ENCODE peak calls at places on chromosomes 5 and 9, in seven cellular contexts. One of them, this sample, is unnamed.

GRCh38 chr5:176587398-176587797 is 22.6 kb downstream of the GPRIN1 start:
- DNase-seq in neural progenitor cell: no peak
- DNase-seq in ovary: no peak
- DNase-seq in heart left ventricle: no peak
- DNase-seq in pancreas: no peak
- DNase-seq in CD8-positive, alpha-beta T cell: no peak
- DNase-seq in mammary epithelial cell: no peak
- DNase-seq in this sample: no peak

GRCh38 chr5:146059349-146060220 is 45.8 kb downstream of the PLAC8L1 start:
- DNase-seq in neural progenitor cell: no peak
- DNase-seq in heart left ventricle: peak; percentile 48
- DNase-seq in pancreas: no peak
- DNase-seq in CD8-positive, alpha-beta T cell: no peak
- DNase-seq in ovary: no peak
- DNase-seq in mammary epithelial cell: no peak
- DNase-seq in this sample: no peak

GRCh38 chr5:141822134-141822533 is 56.1 kb downstream of the PCDH1 start:
- DNase-seq in mammary epithelial cell: no peak
- DNase-seq in ovary: no peak
- DNase-seq in pancreas: no peak
- DNase-seq in CD8-positive, alpha-beta T cell: no peak
- DNase-seq in neural progenitor cell: no peak
- DNase-seq in heart left ventricle: peak; percentile 31
- DNase-seq in this sample: no peak

GRCh38 chr5:179923422-179923821 is 15.7 kb upstream of the TBC1D9B start:
- DNase-seq in neural progenitor cell: no peak
- DNase-seq in mammary epithelial cell: no peak
- DNase-seq in pancreas: no peak
- DNase-seq in heart left ventricle: no peak
- DNase-seq in CD8-positive, alpha-beta T cell: no peak
- DNase-seq in ovary: no peak
- DNase-seq in this sample: no peak

GRCh38 chr9:93189369-93190132 is 5.6 kb downstream of the WNK2 start:
- DNase-seq in heart left ventricle: no peak
- DNase-seq in ovary: no peak
- DNase-seq in pancreas: peak; percentile 56
- DNase-seq in neural progenitor cell: no peak
- DNase-seq in CD8-positive, alpha-beta T cell: no peak
- DNase-seq in mammary epithelial cell: no peak
- DNase-seq in this sample: no peak

GRCh38 chr5:6611561-6612256 is 21.1 kb downstream of the NSUN2 start:
- DNase-seq in pancreas: no peak
- DNase-seq in neural progenitor cell: no peak
- DNase-seq in CD8-positive, alpha-beta T cell: no peak
- DNase-seq in ovary: no peak
- DNase-seq in mammary epithelial cell: no peak
- DNase-seq in heart left ventricle: no peak
- DNase-seq in this sample: no peak

GRCh38 chr9:111632051-111632450 is 917 bp downstream of the DNAJC25 start:
- DNase-seq in neural progenitor cell: no peak
- DNase-seq in CD8-positive, alpha-beta T cell: no peak
- DNase-seq in pancreas: no peak
- DNase-seq in mammary epithelial cell: peak; percentile 16
- DNase-seq in heart left ventricle: no peak
- DNase-seq in ovary: no peak
- DNase-seq in this sample: no peak

GRCh38 chr9:130352586-130353285 is 87.2 kb downstream of the HMCN2 start:
- DNase-seq in ovary: no peak
- DNase-seq in pancreas: no peak
- DNase-seq in heart left ventricle: no peak
- DNase-seq in neural progenitor cell: no peak
- DNase-seq in mammary epithelial cell: no peak
- DNase-seq in CD8-positive, alpha-beta T cell: no peak
- DNase-seq in this sample: no peak

GRCh38 chr9:111601237-111602018 is 2.0 kb upstream of the PTGR1 start:
- DNase-seq in mammary epithelial cell: no peak
- DNase-seq in ovary: no peak
- DNase-seq in heart left ventricle: no peak
- DNase-seq in neural progenitor cell: no peak
- DNase-seq in CD8-positive, alpha-beta T cell: no peak
- DNase-seq in pancreas: no peak
- DNase-seq in this sample: no peak

GRCh38 chr5:120788481-120788880 is 324.4 kb downstream of the PRR16 start:
- DNase-seq in mammary epithelial cell: no peak
- DNase-seq in ovary: no peak
- DNase-seq in CD8-positive, alpha-beta T cell: no peak
- DNase-seq in heart left ventricle: no peak
- DNase-seq in neural progenitor cell: no peak
- DNase-seq in pancreas: no peak
- DNase-seq in this sample: no peak

GRCh38 chr9:117491491-117491890 is 76.6 kb upstream of the ASTN2 start:
- DNase-seq in heart left ventricle: no peak
- DNase-seq in mammary epithelial cell: no peak
- DNase-seq in neural progenitor cell: no peak
- DNase-seq in pancreas: no peak
- DNase-seq in ovary: no peak
- DNase-seq in CD8-positive, alpha-beta T cell: no peak
- DNase-seq in this sample: peak; percentile 78

GRCh38 chr5:179619776-179620175 is 3.7 kb downstream of the HNRNPH1 start:
- DNase-seq in neural progenitor cell: no peak
- DNase-seq in pancreas: no peak
- DNase-seq in ovary: no peak
- DNase-seq in CD8-positive, alpha-beta T cell: no peak
- DNase-seq in mammary epithelial cell: peak; percentile 53
- DNase-seq in heart left ventricle: no peak
- DNase-seq in this sample: no peak

GRCh38 chr9:138044485-138045383 is 167.2 kb downstream of the CACNA1B start:
- DNase-seq in pancreas: no peak
- DNase-seq in ovary: no peak
- DNase-seq in neural progenitor cell: no peak
- DNase-seq in CD8-positive, alpha-beta T cell: peak; percentile 9
- DNase-seq in mammary epithelial cell: no peak
- DNase-seq in heart left ventricle: peak; percentile 4
- DNase-seq in this sample: no peak

GRCh38 chr9:138043061-138043410 is 165.5 kb downstream of the CACNA1B start:
- DNase-seq in heart left ventricle: peak; percentile 1
- DNase-seq in pancreas: no peak
- DNase-seq in mammary epithelial cell: no peak
- DNase-seq in neural progenitor cell: no peak
- DNase-seq in ovary: no peak
- DNase-seq in CD8-positive, alpha-beta T cell: no peak
- DNase-seq in this sample: peak; percentile 6

GRCh38 chr9:138042640-138043039 is 165.1 kb downstream of the CACNA1B start:
- DNase-seq in pancreas: no peak
- DNase-seq in CD8-positive, alpha-beta T cell: no peak
- DNase-seq in heart left ventricle: no peak
- DNase-seq in mammary epithelial cell: no peak
- DNase-seq in neural progenitor cell: no peak
- DNase-seq in ovary: no peak
- DNase-seq in this sample: peak; percentile 2

GRCh38 chr9:138042146-138042545 is 164.6 kb downstream of the CACNA1B start:
- DNase-seq in heart left ventricle: no peak
- DNase-seq in neural progenitor cell: no peak
- DNase-seq in pancreas: no peak
- DNase-seq in mammary epithelial cell: no peak
- DNase-seq in ovary: no peak
- DNase-seq in CD8-positive, alpha-beta T cell: no peak
- DNase-seq in this sample: peak; percentile 3

DNA sequence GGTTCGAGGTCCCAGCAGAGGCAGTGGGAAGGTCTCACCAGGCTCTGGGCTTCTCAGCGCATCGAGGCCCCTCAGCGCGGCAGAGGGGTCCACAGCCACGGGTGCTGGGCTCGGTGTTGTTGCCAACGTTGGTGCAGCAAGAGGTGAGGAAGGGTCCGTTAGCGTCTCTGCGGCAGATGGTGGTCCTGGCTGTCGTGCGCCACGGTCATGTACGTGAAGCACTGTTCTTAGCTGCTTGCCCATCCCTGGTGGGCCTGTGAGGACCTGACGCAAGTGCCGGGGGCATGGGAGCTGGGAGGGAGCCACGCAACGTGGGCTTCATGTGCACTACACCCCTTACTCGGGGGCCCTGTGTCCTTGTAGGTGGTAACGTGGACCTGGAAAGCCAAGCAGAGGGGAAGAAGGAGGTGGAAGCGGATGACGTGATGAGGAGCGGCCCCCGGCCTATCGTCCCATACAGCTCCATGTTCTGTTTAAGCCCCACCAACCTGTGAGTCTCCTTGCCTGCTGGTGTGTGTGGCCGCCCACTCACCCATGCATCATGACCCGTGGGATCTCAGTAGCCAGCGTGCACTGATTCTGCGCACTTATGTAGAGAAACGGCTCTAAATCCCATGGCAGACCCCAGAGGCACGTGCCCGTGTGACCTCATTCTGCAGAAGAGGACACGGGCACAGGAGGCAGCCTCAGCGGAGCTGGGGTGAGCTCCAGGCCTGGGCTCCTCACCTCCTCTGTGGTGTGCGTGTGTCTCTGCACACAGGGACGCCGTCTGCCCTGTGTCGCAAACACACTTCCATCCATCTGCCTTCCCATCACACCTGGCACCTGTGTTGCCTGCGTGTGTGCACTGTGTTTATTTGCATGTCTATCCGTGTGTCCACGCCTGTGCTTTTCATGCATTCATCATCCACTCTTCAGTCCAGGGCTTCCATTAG is 166.1 kb downstream of the CACNA1B start:
- DNase-seq in CD8-positive, alpha-beta T cell: no peak
- DNase-seq in pancreas: no peak
- DNase-seq in ovary: no peak
- DNase-seq in neural progenitor cell: no peak
- DNase-seq in heart left ventricle: peak; percentile 3
- DNase-seq in mammary epithelial cell: no peak
- DNase-seq in this sample: peak; percentile 23
- TF ChIP-seq CTCF in CD8-positive, alpha-beta T cell: no peak
- TF ChIP-seq CTCF in pancreas: no peak
- TF ChIP-seq CTCF in ovary: no peak
- TF ChIP-seq CTCF in neural progenitor cell: no peak
- TF ChIP-seq CTCF in heart left ventricle: no peak
- TF ChIP-seq CTCF in mammary epithelial cell: no peak
- TF ChIP-seq CTCF in this sample: no peak

DNA sequence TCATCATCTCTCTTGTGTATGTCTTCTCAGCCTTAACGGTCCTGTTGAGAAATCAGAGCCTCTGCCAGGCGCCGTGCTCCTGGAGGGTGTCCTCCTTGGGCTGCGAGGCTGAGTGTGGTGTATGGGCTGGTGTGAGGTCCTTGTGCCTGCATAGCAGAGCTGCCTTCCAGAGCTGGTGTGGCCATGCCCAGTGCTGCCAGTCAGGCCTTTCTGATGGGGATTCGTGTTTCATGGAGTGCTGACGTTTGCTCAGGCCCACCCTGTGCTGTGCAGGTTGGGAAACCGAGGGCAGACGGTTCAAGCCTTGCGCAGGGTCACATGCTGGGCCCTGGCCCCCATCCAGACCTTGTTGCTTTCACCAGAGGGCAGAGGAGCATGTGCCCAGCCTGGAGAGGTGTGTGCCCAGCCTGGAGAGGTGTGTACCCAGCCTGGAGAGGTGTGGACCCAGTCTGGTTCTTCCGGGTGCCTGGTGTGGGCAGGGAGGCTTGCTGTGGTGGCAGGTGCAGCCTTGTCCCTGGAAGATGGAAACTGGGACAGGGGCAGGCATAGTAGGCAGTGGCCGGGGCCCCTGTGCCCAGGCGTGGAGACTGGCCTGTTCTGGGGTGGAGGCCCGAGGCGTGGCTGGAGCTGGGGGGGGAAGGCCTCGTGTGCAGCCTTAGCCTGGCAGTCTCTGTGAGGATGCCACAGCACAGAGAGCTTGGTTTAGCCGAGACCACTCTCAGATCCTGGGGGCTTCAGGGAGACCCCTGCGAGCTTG is 84.0 kb downstream of the RXRA start:
- DNase-seq in ovary: no peak
- DNase-seq in mammary epithelial cell: no peak
- DNase-seq in neural progenitor cell: no peak
- DNase-seq in CD8-positive, alpha-beta T cell: no peak
- DNase-seq in heart left ventricle: no peak
- DNase-seq in pancreas: no peak
- DNase-seq in this sample: no peak
- H3K4me1 ChIP-seq in ovary: peaks cover 27% of the 10 kb centered on the region
- H3K4me1 ChIP-seq in mammary epithelial cell: peaks cover 60% of the 10 kb centered on the region
- H3K4me1 ChIP-seq in neural progenitor cell: peaks cover 8% of the 10 kb centered on the region
- H3K4me1 ChIP-seq in CD8-positive, alpha-beta T cell: peaks cover 39% of the 10 kb centered on the region
- H3K4me1 ChIP-seq in heart left ventricle: peaks cover 100% of the 10 kb centered on the region
- H3K4me1 ChIP-seq in pancreas: peaks cover 13% of the 10 kb centered on the region
- H3K4me1 ChIP-seq in this sample: peaks cover 26% of the 10 kb centered on the region

DNA sequence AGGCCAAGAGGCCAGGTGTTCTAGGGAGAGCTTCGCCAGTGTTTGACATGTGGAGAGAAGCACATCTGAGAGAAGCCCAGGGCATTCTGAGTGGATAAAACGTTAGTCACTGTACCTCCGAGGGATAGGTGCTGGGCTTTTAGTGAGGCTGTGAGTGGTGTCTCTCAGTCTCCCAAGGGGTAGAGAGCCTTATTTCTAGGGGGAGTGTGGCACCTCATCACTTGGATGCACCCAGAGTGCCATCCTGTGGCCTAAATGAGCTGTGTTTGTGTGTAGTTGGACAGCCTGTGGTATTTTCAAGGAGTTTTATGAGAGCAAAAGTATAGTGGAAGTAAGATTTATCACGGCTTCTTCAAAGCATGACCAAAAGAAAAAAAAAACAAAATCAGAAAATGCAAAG is 1046.9 kb upstream of the WWC1 start:
- DNase-seq in mammary epithelial cell: no peak
- DNase-seq in CD8-positive, alpha-beta T cell: no peak
- DNase-seq in pancreas: no peak
- DNase-seq in heart left ventricle: no peak
- DNase-seq in ovary: no peak
- DNase-seq in neural progenitor cell: peak; percentile 80
- DNase-seq in this sample: no peak
- TF ChIP-seq CTCF in mammary epithelial cell: peak; percentile 46
- TF ChIP-seq CTCF in CD8-positive, alpha-beta T cell: no peak
- TF ChIP-seq CTCF in pancreas: no peak
- TF ChIP-seq CTCF in heart left ventricle: no peak
- TF ChIP-seq CTCF in ovary: no peak
- TF ChIP-seq CTCF in neural progenitor cell: peak; percentile 83
- TF ChIP-seq CTCF in this sample: no peak

GRCh38 chr9:125638239-125638638 is 68.8 kb downstream of the MAPKAP1 start:
- DNase-seq in ovary: no peak
- DNase-seq in neural progenitor cell: no peak
- DNase-seq in heart left ventricle: no peak
- DNase-seq in mammary epithelial cell: no peak
- DNase-seq in CD8-positive, alpha-beta T cell: no peak
- DNase-seq in pancreas: no peak
- DNase-seq in this sample: no peak

GRCh38 chr9:125634040-125634717 is 72.8 kb downstream of the MAPKAP1 start:
- DNase-seq in ovary: no peak
- DNase-seq in neural progenitor cell: no peak
- DNase-seq in heart left ventricle: no peak
- DNase-seq in mammary epithelial cell: peak; percentile 55
- DNase-seq in pancreas: no peak
- DNase-seq in CD8-positive, alpha-beta T cell: no peak
- DNase-seq in this sample: no peak

GRCh38 chr9:125637264-125637663 is 69.7 kb downstream of the MAPKAP1 start:
- DNase-seq in neural progenitor cell: no peak
- DNase-seq in ovary: no peak
- DNase-seq in heart left ventricle: no peak
- DNase-seq in CD8-positive, alpha-beta T cell: no peak
- DNase-seq in mammary epithelial cell: no peak
- DNase-seq in pancreas: no peak
- DNase-seq in this sample: no peak

GRCh38 chr9:125633116-125633743 is 73.8 kb downstream of the MAPKAP1 start:
- DNase-seq in neural progenitor cell: no peak
- DNase-seq in pancreas: no peak
- DNase-seq in mammary epithelial cell: peak; percentile 47
- DNase-seq in heart left ventricle: no peak
- DNase-seq in ovary: no peak
- DNase-seq in CD8-positive, alpha-beta T cell: no peak
- DNase-seq in this sample: no peak

GRCh38 chr9:125635888-125636287 is 71.1 kb downstream of the MAPKAP1 start:
- DNase-seq in pancreas: no peak
- DNase-seq in mammary epithelial cell: no peak
- DNase-seq in CD8-positive, alpha-beta T cell: no peak
- DNase-seq in ovary: no peak
- DNase-seq in neural progenitor cell: no peak
- DNase-seq in heart left ventricle: no peak
- DNase-seq in this sample: no peak
- H3K4me1 ChIP-seq in pancreas: peaks cover 10% of the 10 kb centered on the region
- H3K4me1 ChIP-seq in mammary epithelial cell: peaks cover 38% of the 10 kb centered on the region
- H3K4me1 ChIP-seq in CD8-positive, alpha-beta T cell: peaks cover 18% of the 10 kb centered on the region
- H3K4me1 ChIP-seq in ovary: peaks cover 6% of the 10 kb centered on the region
- H3K4me1 ChIP-seq in neural progenitor cell: peaks cover 11% of the 10 kb centered on the region
- H3K4me1 ChIP-seq in heart left ventricle: peaks cover 52% of the 10 kb centered on the region
- H3K4me1 ChIP-seq in this sample: no peaks in the 10 kb centered on the region